ENCODE peak calls at places on chromosomes 5 and 9, in five cellular contexts. One of them, this sample, is unnamed.

GRCh38 chr5:160071521-160072299 is 47.5 kb downstream of the PWWP2A start:
- DNase-seq in stomach: no peak
- DNase-seq in HL-60: no peak
- DNase-seq in prostate gland: no peak
- DNase-seq in transverse colon: no peak
- DNase-seq in this sample: no peak

GRCh38 chr5:1251678-1252580 is 26.7 kb downstream of the SLC6A18 start:
- DNase-seq in HL-60: no peak
- DNase-seq in stomach: no peak
- DNase-seq in transverse colon: peak; percentile 54
- DNase-seq in prostate gland: no peak
- DNase-seq in this sample: no peak

GRCh38 chr5:3825888-3826465 is 230.3 kb downstream of the IRX1 start:
- DNase-seq in HL-60: no peak
- DNase-seq in transverse colon: no peak
- DNase-seq in prostate gland: no peak
- DNase-seq in stomach: no peak
- DNase-seq in this sample: no peak

GRCh38 chr9:69192214-69192613 is 18.1 kb downstream of the TJP2 start:
- DNase-seq in stomach: no peak
- DNase-seq in HL-60: no peak
- DNase-seq in transverse colon: no peak
- DNase-seq in prostate gland: no peak
- DNase-seq in this sample: no peak

GRCh38 chr5:168356592-168356991 is 65.1 kb downstream of the WWC1 start:
- DNase-seq in HL-60: no peak
- DNase-seq in transverse colon: no peak
- DNase-seq in stomach: peak; percentile 5
- DNase-seq in prostate gland: no peak
- DNase-seq in this sample: no peak

GRCh38 chr9:114087721-114088120 is 9.6 kb upstream of the AMBP start:
- DNase-seq in HL-60: no peak
- DNase-seq in prostate gland: no peak
- DNase-seq in transverse colon: no peak
- DNase-seq in stomach: no peak
- DNase-seq in this sample: no peak

GRCh38 chr5:159993194-159993593 is 15.7 kb upstream of the TTC1 start:
- DNase-seq in HL-60: no peak
- DNase-seq in prostate gland: no peak
- DNase-seq in stomach: no peak
- DNase-seq in transverse colon: no peak
- DNase-seq in this sample: no peak

GRCh38 chr5:43646997-43647396 is 44.0 kb downstream of the NNT start:
- DNase-seq in prostate gland: no peak
- DNase-seq in transverse colon: no peak
- DNase-seq in stomach: no peak
- DNase-seq in HL-60: no peak
- DNase-seq in this sample: no peak

GRCh38 chr5:27191786-27192505 is 153.6 kb upstream of the CDH9 start:
- DNase-seq in stomach: no peak
- DNase-seq in HL-60: no peak
- DNase-seq in prostate gland: no peak
- DNase-seq in transverse colon: no peak
- DNase-seq in this sample: no peak

GRCh38 chr9:133704711-133705181 is 33.4 kb downstream of the SARDH start:
- DNase-seq in stomach: no peak
- DNase-seq in HL-60: no peak
- DNase-seq in transverse colon: no peak
- DNase-seq in prostate gland: no peak
- DNase-seq in this sample: no peak

GRCh38 chr9:21964925-21965385 is 29.2 kb downstream of the CDKN2A start:
- DNase-seq in HL-60: peak; percentile 70
- DNase-seq in prostate gland: no peak
- DNase-seq in stomach: peak; percentile 38
- DNase-seq in transverse colon: peak; percentile 48
- DNase-seq in this sample: no peak

GRCh38 chr9:82466616-82467251 is 478.2 kb downstream of the SPATA31D1 start:
- DNase-seq in HL-60: no peak
- DNase-seq in transverse colon: no peak
- DNase-seq in prostate gland: no peak
- DNase-seq in stomach: no peak
- DNase-seq in this sample: no peak

GRCh38 chr9:72980183-72980582 is 27.3 kb upstream of the ALDH1A1 start:
- DNase-seq in transverse colon: no peak
- DNase-seq in stomach: no peak
- DNase-seq in prostate gland: no peak
- DNase-seq in HL-60: no peak
- DNase-seq in this sample: no peak

GRCh38 chr5:65364907-65365306 is 116.8 kb downstream of the ADAMTS6 start:
- DNase-seq in prostate gland: no peak
- DNase-seq in transverse colon: no peak
- DNase-seq in HL-60: no peak
- DNase-seq in stomach: no peak
- DNase-seq in this sample: no peak

GRCh38 chr5:170164921-170165320 is 59.2 kb downstream of the FOXI1 start:
- DNase-seq in prostate gland: no peak
- DNase-seq in transverse colon: no peak
- DNase-seq in HL-60: no peak
- DNase-seq in stomach: no peak
- DNase-seq in this sample: no peak

GRCh38 chr9:126891676-126892075 is 22.9 kb upstream of the RALGPS1 start:
- DNase-seq in prostate gland: no peak
- DNase-seq in HL-60: no peak
- DNase-seq in stomach: no peak
- DNase-seq in transverse colon: no peak
- DNase-seq in this sample: no peak

GRCh38 chr9:116767219-116767618 is 80.1 kb downstream of the TRIM32 start:
- DNase-seq in HL-60: no peak
- DNase-seq in prostate gland: no peak
- DNase-seq in stomach: no peak
- DNase-seq in transverse colon: no peak
- DNase-seq in this sample: no peak

GRCh38 chr5:178404987-178405386 is 172.4 kb upstream of the PHYKPL start:
- DNase-seq in prostate gland: no peak
- DNase-seq in HL-60: peak; percentile 87
- DNase-seq in stomach: no peak
- DNase-seq in transverse colon: no peak
- DNase-seq in this sample: no peak

GRCh38 chr9:82419827-82420486 is 431.4 kb downstream of the SPATA31D1 start:
- DNase-seq in HL-60: no peak
- DNase-seq in transverse colon: peak; percentile 59
- DNase-seq in stomach: no peak
- DNase-seq in prostate gland: no peak
- DNase-seq in this sample: no peak

GRCh38 chr9:85246566-85246965 is 495.2 kb downstream of the AGTPBP1 start:
- DNase-seq in prostate gland: no peak
- DNase-seq in transverse colon: no peak
- DNase-seq in HL-60: no peak
- DNase-seq in stomach: no peak
- DNase-seq in this sample: no peak
- TF ChIP-seq CTCF in prostate gland: no peak
- TF ChIP-seq CTCF in transverse colon: no peak
- TF ChIP-seq CTCF in HL-60: no peak
- TF ChIP-seq CTCF in stomach: no peak
- TF ChIP-seq CTCF in this sample: no peak

DNA sequence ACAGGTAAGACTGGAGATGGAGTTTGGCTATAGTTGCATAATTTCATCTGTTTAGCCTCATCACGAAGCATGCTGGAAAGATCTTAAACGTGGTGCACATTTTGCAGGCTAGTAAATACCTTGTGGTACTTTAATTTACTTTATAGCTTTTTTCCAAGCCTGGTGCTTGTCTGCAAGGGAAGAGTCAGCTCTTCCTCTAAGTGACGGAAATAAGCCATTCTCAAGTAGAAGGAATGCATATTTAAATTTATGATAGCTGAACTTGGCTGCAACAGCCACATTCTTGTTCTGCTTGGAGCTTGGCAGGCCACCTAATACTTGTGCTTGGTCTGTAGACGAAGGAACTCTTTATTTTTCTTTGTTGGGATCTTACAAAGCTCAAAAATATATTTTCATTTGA is 188.0 kb upstream of the PIK3R1 start:
- DNase-seq in stomach: no peak
- DNase-seq in transverse colon: no peak
- DNase-seq in prostate gland: peak; percentile 61
- DNase-seq in HL-60: no peak
- DNase-seq in this sample: no peak
- TF ChIP-seq POLR2AphosphoS5 in stomach: no peak
- TF ChIP-seq POLR2AphosphoS5 in transverse colon: peak; percentile 90
- TF ChIP-seq POLR2AphosphoS5 in prostate gland: peak; percentile 89
- TF ChIP-seq POLR2AphosphoS5 in HL-60: no peak
- TF ChIP-seq POLR2AphosphoS5 in this sample: no peak

DNA sequence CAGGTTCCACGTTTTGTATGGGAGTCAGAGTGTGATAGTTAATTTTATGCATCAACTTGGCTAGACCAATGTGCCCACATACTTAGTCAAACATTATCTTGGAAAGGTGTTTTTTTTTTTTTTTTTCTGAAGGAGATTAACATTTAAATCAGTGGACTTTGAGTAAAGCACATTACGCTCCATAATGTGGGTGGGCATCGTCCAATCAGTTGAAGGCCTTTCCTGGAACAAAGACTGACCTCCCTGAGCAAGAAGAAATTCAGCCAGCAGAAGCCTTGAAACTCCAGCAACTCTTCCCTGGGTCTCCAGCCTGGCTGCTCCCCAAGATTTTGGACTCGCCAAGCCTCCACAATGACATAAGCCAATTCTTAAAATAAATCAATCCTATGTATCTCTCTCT is 711.4 kb downstream of the MTRR start:
- DNase-seq in stomach: no peak
- DNase-seq in transverse colon: no peak
- DNase-seq in HL-60: no peak
- DNase-seq in prostate gland: no peak
- DNase-seq in this sample: no peak
- TF ChIP-seq CTCF in stomach: no peak
- TF ChIP-seq CTCF in transverse colon: no peak
- TF ChIP-seq CTCF in HL-60: no peak
- TF ChIP-seq CTCF in prostate gland: no peak
- TF ChIP-seq CTCF in this sample: no peak

GRCh38 chr9:87269777-87270176 is 227.9 kb upstream of the DAPK1 start:
- DNase-seq in transverse colon: no peak
- DNase-seq in prostate gland: no peak
- DNase-seq in HL-60: no peak
- DNase-seq in stomach: no peak
- DNase-seq in this sample: no peak

GRCh38 chr9:87267701-87268100 is 230.0 kb upstream of the DAPK1 start:
- DNase-seq in transverse colon: no peak
- DNase-seq in stomach: no peak
- DNase-seq in prostate gland: no peak
- DNase-seq in HL-60: no peak
- DNase-seq in this sample: no peak

GRCh38 chr9:87271696-87272477 is 225.8 kb upstream of the DAPK1 start:
- DNase-seq in prostate gland: no peak
- DNase-seq in transverse colon: no peak
- DNase-seq in stomach: no peak
- DNase-seq in HL-60: no peak
- DNase-seq in this sample: no peak

GRCh38 chr9:87269296-87269695 is 228.4 kb upstream of the DAPK1 start:
- DNase-seq in stomach: no peak
- DNase-seq in transverse colon: no peak
- DNase-seq in HL-60: no peak
- DNase-seq in prostate gland: no peak
- DNase-seq in this sample: no peak

DNA sequence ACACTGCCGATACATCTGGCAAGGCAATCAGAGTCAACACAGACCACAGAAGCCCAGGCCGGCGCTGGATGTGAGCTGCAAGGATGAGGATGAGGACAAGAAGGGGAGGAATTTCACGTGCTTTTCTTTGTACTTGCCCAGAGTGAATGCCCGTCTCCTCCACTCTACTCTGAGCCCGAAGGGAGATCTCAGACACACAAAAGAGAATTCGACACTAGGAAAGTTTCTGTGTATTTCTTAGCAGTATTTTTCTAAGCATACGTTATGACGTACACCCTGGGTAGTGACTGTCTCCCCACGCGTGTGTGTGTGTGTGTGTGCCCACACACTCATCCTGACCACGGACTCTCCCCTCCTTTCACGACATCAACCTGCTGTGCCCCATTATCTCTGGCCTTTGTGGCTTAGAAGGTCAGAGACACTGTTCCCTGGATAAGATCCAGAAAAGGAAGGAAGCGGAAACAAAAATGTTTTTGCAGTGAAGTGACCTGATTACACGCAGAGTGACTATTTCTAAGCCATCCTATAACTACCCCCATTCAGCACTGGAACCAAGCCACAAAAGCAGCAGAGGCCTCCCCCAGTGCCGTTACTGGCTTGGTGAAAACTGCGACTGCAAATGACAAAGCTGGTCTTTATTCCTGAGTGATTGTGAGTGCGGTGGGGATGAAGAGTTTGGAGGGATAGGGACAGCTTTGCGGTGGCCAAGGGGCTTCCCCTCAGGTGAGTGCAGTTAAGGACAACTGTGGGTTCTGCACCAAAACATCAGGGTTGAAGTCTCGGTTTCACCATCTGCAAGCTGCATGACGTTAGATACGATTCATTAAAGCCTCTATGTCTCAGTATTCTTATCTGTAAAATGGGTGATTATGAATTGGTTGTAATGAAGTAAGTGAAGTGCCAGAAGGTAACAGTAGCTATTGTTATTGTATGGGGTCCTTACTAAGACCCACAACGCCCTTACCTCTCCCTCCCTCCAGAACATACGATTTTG is 227.1 kb upstream of the DAPK1 start:
- DNase-seq in HL-60: no peak
- DNase-seq in prostate gland: no peak
- DNase-seq in stomach: no peak
- DNase-seq in transverse colon: no peak
- DNase-seq in this sample: no peak
- TF ChIP-seq POLR2AphosphoS5 in HL-60: no peak
- TF ChIP-seq POLR2AphosphoS5 in prostate gland: no peak
- TF ChIP-seq POLR2AphosphoS5 in stomach: no peak
- TF ChIP-seq POLR2AphosphoS5 in transverse colon: no peak
- TF ChIP-seq POLR2AphosphoS5 in this sample: no peak

GRCh38 chr9:6845881-6846280 is 88.1 kb downstream of the KDM4C start:
- DNase-seq in HL-60: no peak
- DNase-seq in stomach: no peak
- DNase-seq in transverse colon: no peak
- DNase-seq in prostate gland: no peak
- DNase-seq in this sample: no peak
- TF ChIP-seq CTCF in HL-60: no peak
- TF ChIP-seq CTCF in stomach: no peak
- TF ChIP-seq CTCF in transverse colon: peak; percentile 22
- TF ChIP-seq CTCF in prostate gland: peak; percentile 15
- TF ChIP-seq CTCF in this sample: no peak

This sample was measured in vagina.